ENCODE peak calls at places on chromosomes 6 and 20, in four cellular contexts. One of them, this sample, is unnamed.

GRCh38 chr6:29641430-29642213 is 8.6 kb upstream of the GABBR1 start:
- DNase-seq in MCF 10A: no peak
- DNase-seq in HFFc6: no peak
- DNase-seq in retina: no peak
- DNase-seq in this sample: no peak

GRCh38 chr6:6918216-6918983 is 189.4 kb upstream of the RREB1 start:
- DNase-seq in MCF 10A: peak
- DNase-seq in HFFc6: peak
- DNase-seq in retina: no peak
- DNase-seq in this sample: no peak

GRCh38 chr6:72758901-72759300 is 137.0 kb downstream of the KCNQ5 start:
- DNase-seq in MCF 10A: no peak
- DNase-seq in HFFc6: no peak
- DNase-seq in retina: no peak
- DNase-seq in this sample: no peak

GRCh38 chr6:150857062-150857905 is 8.2 kb upstream of the MTHFD1L start:
- DNase-seq in MCF 10A: peak
- DNase-seq in HFFc6: peak
- DNase-seq in retina: no peak
- DNase-seq in this sample: peak

GRCh38 chr6:160882741-160883340 is 108.7 kb upstream of the MAP3K4 start:
- DNase-seq in MCF 10A: peak
- DNase-seq in HFFc6: no peak
- DNase-seq in retina: no peak
- DNase-seq in this sample: no peak

GRCh38 chr6:88840806-88841539 is 122.4 kb downstream of the RNGTT start:
- DNase-seq in MCF 10A: no peak
- DNase-seq in HFFc6: no peak
- DNase-seq in retina: no peak
- DNase-seq in this sample: peak

GRCh38 chr6:169240591-169241390 is 12.9 kb downstream of the THBS2 start:
- DNase-seq in MCF 10A: no peak
- DNase-seq in HFFc6: no peak
- DNase-seq in retina: no peak
- DNase-seq in this sample: no peak

GRCh38 chr20:2280083-2280482 is 15.7 kb upstream of the TGM3 start:
- DNase-seq in MCF 10A: no peak
- DNase-seq in HFFc6: no peak
- DNase-seq in retina: no peak
- DNase-seq in this sample: peak

GRCh38 chr6:106181664-106182418 is 95.7 kb downstream of the PRDM1 start:
- DNase-seq in MCF 10A: peak
- DNase-seq in HFFc6: peak
- DNase-seq in retina: no peak
- DNase-seq in this sample: no peak

GRCh38 chr6:119166024-119166782 is 87.7 kb upstream of the FAM184A start:
- DNase-seq in MCF 10A: no peak
- DNase-seq in HFFc6: no peak
- DNase-seq in retina: no peak
- DNase-seq in this sample: no peak

GRCh38 chr6:1639430-1639829 is 29.7 kb downstream of the FOXC1 start:
- DNase-seq in MCF 10A: no peak
- DNase-seq in HFFc6: no peak
- DNase-seq in retina: no peak
- DNase-seq in this sample: no peak

GRCh38 chr6:23413327-23414203 is 712.5 kb upstream of the NRSN1 start:
- DNase-seq in MCF 10A: no peak
- DNase-seq in HFFc6: no peak
- DNase-seq in retina: no peak
- DNase-seq in this sample: no peak

GRCh38 chr20:23939641-23940040 is 48.9 kb downstream of the GGTLC1 start:
- DNase-seq in MCF 10A: no peak
- DNase-seq in HFFc6: no peak
- DNase-seq in retina: no peak
- DNase-seq in this sample: no peak

GRCh38 chr6:105077592-105078463 is 102.0 kb downstream of the POPDC3 start:
- DNase-seq in MCF 10A: peak
- DNase-seq in HFFc6: peak
- DNase-seq in retina: peak
- DNase-seq in this sample: peak

GRCh38 chr20:5608448-5609161 is 141.6 kb upstream of the SHLD1 start:
- DNase-seq in MCF 10A: peak
- DNase-seq in HFFc6: peak
- DNase-seq in retina: no peak
- DNase-seq in this sample: no peak

GRCh38 chr20:24955045-24955444 is 6.0 kb downstream of the CST7 start:
- DNase-seq in MCF 10A: no peak
- DNase-seq in HFFc6: no peak
- DNase-seq in retina: no peak
- DNase-seq in this sample: no peak

GRCh38 chr6:106254636-106255035 is 70.9 kb downstream of the ATG5 start:
- DNase-seq in MCF 10A: peak
- DNase-seq in HFFc6: peak
- DNase-seq in retina: no peak
- DNase-seq in this sample: no peak

GRCh38 chr6:136751478-136751956 is 40.8 kb downstream of the MAP3K5 start:
- DNase-seq in MCF 10A: no peak
- DNase-seq in HFFc6: no peak
- DNase-seq in retina: no peak
- DNase-seq in this sample: no peak

GRCh38 chr6:112029045-112029822 is 24.7 kb upstream of the CCN6 start:
- DNase-seq in MCF 10A: peak
- DNase-seq in HFFc6: peak
- DNase-seq in retina: peak
- DNase-seq in this sample: peak

GRCh38 chr6:19879663-19880062 is 42.5 kb downstream of the ID4 start:
- DNase-seq in MCF 10A: no peak
- DNase-seq in HFFc6: no peak
- DNase-seq in retina: no peak
- DNase-seq in this sample: peak

GRCh38 chr6:104623052-104623690 is 236.5 kb downstream of the HACE1 start:
- DNase-seq in MCF 10A: peak
- DNase-seq in HFFc6: no peak
- DNase-seq in retina: no peak
- DNase-seq in this sample: peak

GRCh38 chr6:30647802-30648460 is 998 bp downstream of the C6orf136 start:
- DNase-seq in MCF 10A: peak
- DNase-seq in HFFc6: peak
- DNase-seq in retina: no peak
- DNase-seq in this sample: peak

GRCh38 chr6:28167926-28168325 is 26.2 kb downstream of the ZKSCAN8 start:
- DNase-seq in MCF 10A: no peak
- DNase-seq in HFFc6: no peak
- DNase-seq in retina: no peak
- DNase-seq in this sample: no peak